ENCODE peak calls at places on chromosomes 13 and 19, in nine cellular contexts. Q is SHP77, B is germinal center, H is pancreas, X is stromal cell of bone marrow, U is NCI-H1092, M is heart left ventricle, N is KBM-7, W is pons. A is an unnamed sample.

GRCh38 chr19:13463296-13463695 is 43.0 kb downstream of the CACNA1A start:
- DNase-seq in U (no peak), M (no peak), Q (no peak), H (no peak), W (no peak), B (peak), X (peak), N (peak), A (no peak)

GRCh38 chr13:99124695-99125334 is 75.8 kb upstream of the UBAC2 start:
- DNase-seq in X (peak), U (no peak), B (peak), W (no peak), N (peak), H (no peak), Q (peak), M (no peak), A (no peak)

GRCh38 chr19:47228937-47229673 is 1.9 kb downstream of the BBC3 start:
- DNase-seq in X (no peak), W (no peak), U (no peak), M (no peak), B (no peak), Q (no peak), H (no peak), N (peak), A (no peak)

GRCh38 chr19:57803594-57804325 is 11.0 kb downstream of the ZNF552 start:
- DNase-seq in M (no peak), H (no peak), N (no peak), Q (no peak), X (peak), W (no peak), U (no peak), B (no peak), A (no peak)

GRCh38 chr13:38635030-38635429 is 51.8 kb upstream of the FREM2 start:
- DNase-seq in H (no peak), B (no peak), N (no peak), U (no peak), Q (no peak), W (no peak), X (no peak), M (no peak), A (no peak)

GRCh38 chr19:15324791-15325519 is 7.4 kb downstream of the BRD4 start:
- DNase-seq in U (no peak), X (no peak), M (peak), B (no peak), Q (no peak), H (peak), N (no peak), W (no peak), A (no peak)

GRCh38 chr19:17873661-17874422 is 2.1 kb downstream of the SLC5A5 start:
- DNase-seq in U (no peak), M (no peak), N (no peak), H (no peak), Q (no peak), W (no peak), X (no peak), B (peak), A (no peak)

GRCh38 chr13:44930907-44931676 is 58.2 kb downstream of the NUFIP1 start:
- DNase-seq in B (no peak), X (no peak), W (peak), Q (peak), N (no peak), U (no peak), M (no peak), H (no peak), A (peak)

GRCh38 chr13:105139380-105140285 is 1395.8 kb downstream of the EFNB2 start:
- DNase-seq in Q (peak), U (peak), B (peak), N (peak), W (peak), M (peak), H (no peak), X (peak), A (peak)

GRCh38 chr19:3054265-3054971 is 7.9 kb downstream of the TLE5 start:
- DNase-seq in H (no peak), U (no peak), X (no peak), Q (no peak), B (no peak), M (no peak), W (no peak), N (no peak), A (no peak)

GRCh38 chr19:21396893-21397572 is at the start of gene ZNF493:
- DNase-seq in X (peak), N (peak), Q (peak), U (peak), M (peak), W (peak), H (peak), B (peak), A (peak)

GRCh38 chr19:1455002-1455335 is 5.0 kb downstream of the APC2 start:
- DNase-seq in X (no peak), B (no peak), W (no peak), M (no peak), H (no peak), N (peak), Q (no peak), U (no peak), A (no peak)

GRCh38 chr19:4064551-4065260 is 2.0 kb downstream of the ZBTB7A start:
- DNase-seq in M (peak), X (no peak), N (no peak), H (peak), Q (peak), U (peak), B (peak), W (peak), A (no peak)

GRCh38 chr13:29993716-29994488 is 143.5 kb upstream of the UBL3 start:
- DNase-seq in Q (no peak), U (no peak), X (peak), B (no peak), M (no peak), N (no peak), H (no peak), W (no peak), A (no peak)